ENCODE peak calls at places on chromosomes 16 and 17, in nine cellular contexts. J is pulmonary artery endothelial cell, D is lower leg skin, A is left lung, E is Daoy, O is substantia nigra, Y is RPMI8226, B is fibroblast of the aortic adventitia, Z is KBM-7. H is an unnamed sample.

GRCh38 chr16:17026600-17027242 is 444.0 kb downstream of the XYLT1 start:
- DNase-seq in J (no peak), D (no peak), A (no peak), E (no peak), O (no peak), Y (no peak), B (no peak), Z (no peak), H (peak)

GRCh38 chr16:49528035-49528434 is 154.4 kb downstream of the C16orf78 start:
- DNase-seq in J (no peak), D (no peak), A (no peak), E (peak), O (no peak), Y (no peak), B (peak), Z (no peak), H (no peak)

GRCh38 chr17:77526728-77527355 is 386.1 kb downstream of the SEC14L1 start:
- DNase-seq in J (no peak), D (no peak), A (no peak), E (no peak), O (no peak), Y (no peak), B (no peak), Z (no peak), H (no peak)

GRCh38 chr17:3511841-3512511 is 36.2 kb downstream of the ASPA start:
- DNase-seq in J (no peak), D (no peak), A (no peak), E (no peak), O (no peak), Y (no peak), B (peak), Z (no peak), H (no peak)

GRCh38 chr16:57795431-57795878 is 6.8 kb downstream of the KIFC3 start:
- DNase-seq in J (no peak), D (no peak), A (no peak), E (peak), O (no peak), Y (peak), B (peak), Z (peak), H (peak)

GRCh38 chr17:43669971-43670644 is 8.4 kb upstream of the MEOX1 start:
- DNase-seq in J (no peak), D (no peak), A (no peak), E (peak), O (no peak), Y (peak), B (no peak), Z (no peak), H (no peak)

GRCh38 chr17:57431415-57431814 is 175.1 kb downstream of the MSI2 start:
- DNase-seq in J (no peak), D (no peak), A (no peak), E (no peak), O (no peak), Y (no peak), B (no peak), Z (no peak), H (no peak)

GRCh38 chr17:4381690-4382671 is 15.5 kb upstream of the UBE2G1 start:
- DNase-seq in J (no peak), D (no peak), A (no peak), E (no peak), O (no peak), Y (no peak), B (no peak), Z (no peak), H (no peak)

GRCh38 chr17:40399185-40399584 is 18.5 kb downstream of the TOP2A start:
- DNase-seq in J (no peak), D (no peak), A (no peak), E (peak), O (no peak), Y (peak), B (peak), Z (peak), H (no peak)

GRCh38 chr16:58678716-58679115 is 5.9 kb downstream of the SLC38A7 start:
- DNase-seq in J (no peak), D (no peak), A (no peak), E (no peak), O (no peak), Y (peak), B (peak), Z (no peak), H (no peak)

GRCh38 chr17:51079049-51079448 is 41.6 kb downstream of the SPAG9 start:
- DNase-seq in J (no peak), D (no peak), A (no peak), E (peak), O (no peak), Y (no peak), B (peak), Z (no peak), H (no peak)

GRCh38 chr16:73350707-73351452 is 303.0 kb upstream of the ZFHX3 start:
- DNase-seq in J (no peak), D (no peak), A (no peak), E (no peak), O (no peak), Y (no peak), B (no peak), Z (no peak), H (no peak)

H was measured in activated CD8-positive, alpha-beta memory T cell treated with anti-CD3 and anti-CD28 coated beads for 4 hours.